ENCODE peak calls at places on chromosomes 6 and 20, in six cellular contexts. E is Peyer's patch; G is cardiac muscle cell; C is upper lobe of left lung; W is mucosa of descending colon; X is naive thymus-derived CD4-positive, alpha-beta T cell. V is an unnamed sample.

GRCh38 chr6:125019873-125020272 is 57.6 kb downstream of the RNF217 start:
- DNase-seq in E (no peak), G (no peak), C (no peak), W (no peak), X (no peak), V (no peak)

GRCh38 chr6:121856296-121856695 is 420.9 kb downstream of the GJA1 start:
- DNase-seq in E (no peak), G (peak; percentile 59), C (no peak), W (no peak), X (no peak), V (no peak)

GRCh38 chr6:129432738-129433137 is 277.2 kb downstream of the ARHGAP18 start:
- DNase-seq in E (no peak), G (peak; percentile 3), C (no peak), W (no peak), X (no peak), V (no peak)

GRCh38 chr6:43869792-43870659 is 100.0 kb downstream of the VEGFA start:
- DNase-seq in E (no peak), G (no peak), C (no peak), W (no peak), X (no peak), V (no peak)

GRCh38 chr6:106114492-106114891 is 28.4 kb downstream of the PRDM1 start:
- DNase-seq in E (peak; percentile 75), G (no peak), C (no peak), W (peak; percentile 16), X (no peak), V (no peak)

GRCh38 chr20:10171864-10172751 is 46.5 kb upstream of the SNAP25 start:
- DNase-seq in E (peak; percentile 48), G (peak; percentile 42), C (peak; percentile 43), W (peak; percentile 9), X (no peak), V (no peak)

GRCh38 chr6:33237731-33238130 is 29.4 kb downstream of the RING1 start:
- DNase-seq in E (no peak), G (no peak), C (no peak), W (no peak), X (no peak), V (no peak)

GRCh38 chr6:13044390-13044789 is 283.9 kb downstream of the TBC1D7 start:
- DNase-seq in E (no peak), G (peak; percentile 35), C (peak; percentile 25), W (no peak), X (no peak), V (no peak)

GRCh38 chr6:166005401-166005845 is 162.2 kb downstream of the TBXT start:
- DNase-seq in E (no peak), G (peak; percentile 79), C (no peak), W (no peak), X (no peak), V (no peak)

GRCh38 chr20:56003966-56004365 is 1.4 kb downstream of the CBLN4 start:
- DNase-seq in E (no peak), G (no peak), C (no peak), W (peak; percentile 11), X (no peak), V (no peak)

GRCh38 chr20:56001890-56002289 is 3.4 kb downstream of the CBLN4 start:
- DNase-seq in E (no peak), G (no peak), C (no peak), W (no peak), X (no peak), V (no peak)

GRCh38 chr20:56004611-56005388 is 519 bp downstream of the CBLN4 start:
- DNase-seq in E (no peak), G (no peak), C (no peak), W (no peak), X (no peak), V (no peak)

GRCh38 chr20:56001106-56001785 is 4.1 kb downstream of the CBLN4 start:
- DNase-seq in E (no peak), G (no peak), C (no peak), W (no peak), X (no peak), V (no peak)

GRCh38 chr20:56003111-56003800 is 2.1 kb downstream of the CBLN4 start:
- DNase-seq in E (no peak), G (no peak), C (no peak), W (no peak), X (no peak), V (no peak)
- H3K9me3 ChIP-seq in E (no peaks in the 10 kb centered on the region), G (no peaks in the 10 kb centered on the region), C (no peaks in the 10 kb centered on the region), W (no peaks in the 10 kb centered on the region), X (no peaks in the 10 kb centered on the region), V (no peaks in the 10 kb centered on the region)

GRCh38 chr6:76026101-76026500 is 46.4 kb downstream of the IMPG1 start:
- DNase-seq in E (no peak), G (peak; percentile 2), C (no peak), W (no peak), X (no peak), V (no peak)
- H3K9me3 ChIP-seq in E (no peaks in the 10 kb centered on the region), G (no peaks in the 10 kb centered on the region), C (peaks cover 18% of the 10 kb centered on the region), W (peaks cover 59% of the 10 kb centered on the region), X (peaks cover 3% of the 10 kb centered on the region), V (no peaks in the 10 kb centered on the region)

DNA sequence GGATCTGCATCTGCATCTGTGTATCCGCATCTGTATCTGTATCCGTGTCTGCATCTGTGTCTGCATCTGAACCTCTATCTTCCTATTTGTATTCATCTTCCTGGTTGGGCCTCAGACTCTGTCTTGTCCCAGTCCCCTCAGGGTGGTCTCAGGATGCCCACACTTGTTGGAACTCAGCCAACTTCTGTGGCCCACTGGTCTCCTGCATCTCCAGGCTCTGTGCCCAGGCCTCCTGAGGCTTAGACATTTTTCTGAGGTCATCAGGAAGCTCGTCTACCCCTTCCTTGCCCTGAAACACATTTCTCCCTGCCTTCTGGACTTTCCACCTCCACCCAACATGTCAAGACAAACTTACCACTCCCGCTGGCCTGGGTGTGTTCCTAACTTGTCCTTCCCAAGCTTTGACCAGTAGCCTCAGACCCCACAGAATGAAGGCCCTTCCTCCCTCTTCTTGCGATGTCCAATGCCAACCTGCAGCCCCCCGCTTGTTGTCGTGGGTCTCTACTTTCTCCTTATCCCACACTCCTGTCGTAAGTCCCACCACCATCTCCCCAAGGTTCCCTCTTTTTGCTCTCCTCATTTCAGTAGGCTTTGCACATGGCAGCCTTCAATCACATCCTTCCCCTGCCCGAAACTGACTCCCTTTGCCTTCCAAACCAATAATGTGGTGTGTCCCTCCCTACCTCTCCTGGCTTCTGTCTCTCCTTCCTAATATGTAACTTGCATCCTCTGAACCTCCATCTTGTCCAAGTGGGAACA is 176.5 kb downstream of the DLL1 start:
- DNase-seq in E (peak; percentile 29), G (no peak), C (peak; percentile 11), W (no peak), X (no peak), V (no peak)
- H3K9me3 ChIP-seq in E (no peaks in the 10 kb centered on the region), G (no peaks in the 10 kb centered on the region), C (peaks cover 4% of the 10 kb centered on the region), W (peaks cover under 1% of the 10 kb centered on the region), X (no peaks in the 10 kb centered on the region), V (no peaks in the 10 kb centered on the region)

GRCh38 chr20:4867036-4867435 is 134.3 kb downstream of the SLC23A2 start:
- DNase-seq in E (no peak), G (no peak), C (no peak), W (no peak), X (no peak), V (no peak)
- H3K9me3 ChIP-seq in E (no peaks in the 10 kb centered on the region), G (no peaks in the 10 kb centered on the region), C (no peaks in the 10 kb centered on the region), W (no peaks in the 10 kb centered on the region), X (no peaks in the 10 kb centered on the region), V (no peaks in the 10 kb centered on the region)

GRCh38 chr6:18515767-18516166 is 128.6 kb downstream of the RNF144B start:
- DNase-seq in E (no peak), G (no peak), C (no peak), W (no peak), X (no peak), V (no peak)
- H3K9me3 ChIP-seq in E (no peaks in the 10 kb centered on the region), G (no peaks in the 10 kb centered on the region), C (no peaks in the 10 kb centered on the region), W (no peaks in the 10 kb centered on the region), X (no peaks in the 10 kb centered on the region), V (no peaks in the 10 kb centered on the region)

GRCh38 chr6:28738396-28738765 is 185.4 kb downstream of the TRIM27 start:
- DNase-seq in E (no peak), G (no peak), C (no peak), W (no peak), X (no peak), V (no peak)
- H3K9me3 ChIP-seq in E (no peaks in the 10 kb centered on the region), G (no peaks in the 10 kb centered on the region), C (peaks cover 12% of the 10 kb centered on the region), W (no peaks in the 10 kb centered on the region), X (peaks cover 4% of the 10 kb centered on the region), V (peaks cover 2% of the 10 kb centered on the region)

GRCh38 chr6:1983850-1984249 is 261.6 kb downstream of the GMDS start:
- DNase-seq in E (no peak), G (no peak), C (no peak), W (no peak), X (no peak), V (no peak)

GRCh38 chr6:1987640-1988039 is 257.8 kb downstream of the GMDS start:
- DNase-seq in E (no peak), G (peak; percentile 41), C (no peak), W (no peak), X (no peak), V (no peak)

GRCh38 chr6:1986454-1987243 is 258.8 kb downstream of the GMDS start:
- DNase-seq in E (no peak), G (peak; percentile 25), C (no peak), W (no peak), X (no peak), V (no peak)

GRCh38 chr6:1988843-1989242 is 256.6 kb downstream of the GMDS start:
- DNase-seq in E (no peak), G (no peak), C (no peak), W (no peak), X (no peak), V (no peak)

DNA sequence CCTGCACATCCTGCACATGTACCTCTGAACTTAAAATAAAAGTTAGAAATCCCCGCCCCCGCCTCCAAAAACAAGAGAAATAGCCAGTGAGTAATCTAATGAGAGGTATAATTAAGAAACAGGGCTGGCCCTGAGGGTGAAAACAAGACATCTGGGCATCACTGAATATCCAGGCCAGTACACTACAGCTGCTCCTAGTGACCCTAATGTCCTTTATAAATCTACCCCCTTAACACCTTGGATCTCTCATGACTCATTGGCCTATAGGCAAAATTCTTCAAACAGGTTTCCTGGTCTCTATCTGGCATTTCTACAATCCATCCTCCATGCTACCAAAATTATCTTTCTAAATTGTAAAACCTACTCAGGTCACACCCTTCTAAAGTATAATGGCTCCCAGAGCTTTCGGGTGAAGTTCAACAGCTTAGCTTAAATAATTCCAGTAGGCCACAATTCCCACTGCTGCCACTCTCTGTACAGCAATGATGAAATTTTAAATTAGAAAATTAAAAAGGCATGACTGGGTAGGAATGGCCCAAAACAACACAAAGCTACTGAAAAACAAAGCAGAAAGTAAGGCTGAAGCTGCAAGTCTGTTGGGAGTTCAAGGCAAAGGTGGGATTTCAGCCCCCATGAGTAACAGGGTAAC is 260.9 kb downstream of the GMDS start:
- DNase-seq in E (no peak), G (no peak), C (no peak), W (no peak), X (no peak), V (no peak)
- H3K9me3 ChIP-seq in E (no peaks in the 10 kb centered on the region), G (no peaks in the 10 kb centered on the region), C (peaks cover 15% of the 10 kb centered on the region), W (peaks cover 18% of the 10 kb centered on the region), X (no peaks in the 10 kb centered on the region), V (no peaks in the 10 kb centered on the region)

GRCh38 chr6:167399599-167399998 is 74.7 kb downstream of the TTLL2 start:
- DNase-seq in E (no peak), G (no peak), C (no peak), W (no peak), X (no peak), V (no peak)
- H3K9me3 ChIP-seq in E (no peaks in the 10 kb centered on the region), G (no peaks in the 10 kb centered on the region), C (no peaks in the 10 kb centered on the region), W (no peaks in the 10 kb centered on the region), X (no peaks in the 10 kb centered on the region), V (no peaks in the 10 kb centered on the region)

V was measured in T-helper 17 cell.